ENCODE peak calls at places on chromosomes 4 and X, in nine cellular contexts. One of them, this sample, is unnamed.

GRCh38 chrX:37817579-37817978 is 29.8 kb downstream of the DYNLT3 start:
- DNase-seq in AG04450: no peak
- DNase-seq in gastrocnemius medialis: no peak
- DNase-seq in mesenchymal stem cell: no peak
- DNase-seq in tibial nerve: no peak
- DNase-seq in heart right ventricle: no peak
- DNase-seq in stomach: no peak
- DNase-seq in effector memory CD4-positive, alpha-beta T cell: no peak
- DNase-seq in neural progenitor cell: no peak
- DNase-seq in this sample: no peak

GRCh38 chrX:131728295-131729145 is 184.6 kb downstream of the OR13H1 start:
- DNase-seq in AG04450: no peak
- DNase-seq in gastrocnemius medialis: no peak
- DNase-seq in mesenchymal stem cell: no peak
- DNase-seq in tibial nerve: no peak
- DNase-seq in heart right ventricle: no peak
- DNase-seq in stomach: peak; percentile 80
- DNase-seq in effector memory CD4-positive, alpha-beta T cell: no peak
- DNase-seq in neural progenitor cell: no peak
- DNase-seq in this sample: no peak

GRCh38 chr4:78218260-78218659 is 161.1 kb downstream of the FRAS1 start:
- DNase-seq in AG04450: no peak
- DNase-seq in gastrocnemius medialis: no peak
- DNase-seq in mesenchymal stem cell: no peak
- DNase-seq in tibial nerve: no peak
- DNase-seq in heart right ventricle: no peak
- DNase-seq in stomach: no peak
- DNase-seq in effector memory CD4-positive, alpha-beta T cell: no peak
- DNase-seq in neural progenitor cell: no peak
- DNase-seq in this sample: no peak

GRCh38 chr4:41819621-41820020 is 71.1 kb upstream of the PHOX2B start:
- DNase-seq in AG04450: no peak
- DNase-seq in gastrocnemius medialis: no peak
- DNase-seq in mesenchymal stem cell: no peak
- DNase-seq in tibial nerve: no peak
- DNase-seq in heart right ventricle: no peak
- DNase-seq in stomach: no peak
- DNase-seq in effector memory CD4-positive, alpha-beta T cell: no peak
- DNase-seq in neural progenitor cell: no peak
- DNase-seq in this sample: no peak

GRCh38 chr4:23866450-23866849 is 23.4 kb downstream of the PPARGC1A start:
- DNase-seq in AG04450: no peak
- DNase-seq in gastrocnemius medialis: no peak
- DNase-seq in mesenchymal stem cell: no peak
- DNase-seq in tibial nerve: no peak
- DNase-seq in heart right ventricle: no peak
- DNase-seq in stomach: no peak
- DNase-seq in effector memory CD4-positive, alpha-beta T cell: no peak
- DNase-seq in neural progenitor cell: no peak
- DNase-seq in this sample: no peak

GRCh38 chrX:40154853-40155616 is 57.3 kb upstream of the BCOR start:
- DNase-seq in AG04450: no peak
- DNase-seq in gastrocnemius medialis: peak; percentile 63
- DNase-seq in mesenchymal stem cell: peak; percentile 77
- DNase-seq in tibial nerve: no peak
- DNase-seq in heart right ventricle: peak; percentile 81
- DNase-seq in stomach: peak; percentile 81
- DNase-seq in effector memory CD4-positive, alpha-beta T cell: no peak
- DNase-seq in neural progenitor cell: peak; percentile 91
- DNase-seq in this sample: peak; percentile 52

GRCh38 chr4:25861422-25861926 is 1.3 kb downstream of the SEL1L3 start:
- DNase-seq in AG04450: no peak
- DNase-seq in gastrocnemius medialis: no peak
- DNase-seq in mesenchymal stem cell: peak; percentile 60
- DNase-seq in tibial nerve: no peak
- DNase-seq in heart right ventricle: no peak
- DNase-seq in stomach: no peak
- DNase-seq in effector memory CD4-positive, alpha-beta T cell: no peak
- DNase-seq in neural progenitor cell: no peak
- DNase-seq in this sample: peak; percentile 10

GRCh38 chr4:25827373-25827772 is 35.4 kb downstream of the SEL1L3 start:
- DNase-seq in AG04450: no peak
- DNase-seq in gastrocnemius medialis: no peak
- DNase-seq in mesenchymal stem cell: no peak
- DNase-seq in tibial nerve: no peak
- DNase-seq in heart right ventricle: no peak
- DNase-seq in stomach: no peak
- DNase-seq in effector memory CD4-positive, alpha-beta T cell: no peak
- DNase-seq in neural progenitor cell: no peak
- DNase-seq in this sample: no peak

GRCh38 chrX:17632942-17633341 is 104.4 kb upstream of the SCML1 start:
- DNase-seq in AG04450: no peak
- DNase-seq in gastrocnemius medialis: no peak
- DNase-seq in mesenchymal stem cell: no peak
- DNase-seq in tibial nerve: no peak
- DNase-seq in heart right ventricle: no peak
- DNase-seq in stomach: no peak
- DNase-seq in effector memory CD4-positive, alpha-beta T cell: no peak
- DNase-seq in neural progenitor cell: no peak
- DNase-seq in this sample: no peak
- H3K4me3 ChIP-seq in AG04450: no peak overlapping the region
- H3K4me3 ChIP-seq in gastrocnemius medialis: no peak overlapping the region
- H3K4me3 ChIP-seq in mesenchymal stem cell: peak overlapping the region; percentile 52
- H3K4me3 ChIP-seq in tibial nerve: no peak overlapping the region
- H3K4me3 ChIP-seq in heart right ventricle: no peak overlapping the region
- H3K4me3 ChIP-seq in stomach: no peak overlapping the region
- H3K4me3 ChIP-seq in effector memory CD4-positive, alpha-beta T cell: no peak overlapping the region
- H3K4me3 ChIP-seq in neural progenitor cell: no peak overlapping the region
- H3K4me3 ChIP-seq in this sample: no peak overlapping the region

GRCh38 chrX:13077168-13077567 is 32.7 kb upstream of the FAM9C start:
- DNase-seq in AG04450: no peak
- DNase-seq in gastrocnemius medialis: no peak
- DNase-seq in mesenchymal stem cell: peak; percentile 73
- DNase-seq in tibial nerve: no peak
- DNase-seq in heart right ventricle: no peak
- DNase-seq in stomach: no peak
- DNase-seq in effector memory CD4-positive, alpha-beta T cell: peak; percentile 7
- DNase-seq in neural progenitor cell: no peak
- DNase-seq in this sample: no peak

GRCh38 chrX:13080128-13080795 is 35.8 kb upstream of the FAM9C start:
- DNase-seq in AG04450: no peak
- DNase-seq in gastrocnemius medialis: no peak
- DNase-seq in mesenchymal stem cell: no peak
- DNase-seq in tibial nerve: no peak
- DNase-seq in heart right ventricle: no peak
- DNase-seq in stomach: no peak
- DNase-seq in effector memory CD4-positive, alpha-beta T cell: no peak
- DNase-seq in neural progenitor cell: no peak
- DNase-seq in this sample: no peak

GRCh38 chrX:13081385-13082285 is 37.2 kb upstream of the FAM9C start:
- DNase-seq in AG04450: no peak
- DNase-seq in gastrocnemius medialis: no peak
- DNase-seq in mesenchymal stem cell: no peak
- DNase-seq in tibial nerve: no peak
- DNase-seq in heart right ventricle: no peak
- DNase-seq in stomach: no peak
- DNase-seq in effector memory CD4-positive, alpha-beta T cell: no peak
- DNase-seq in neural progenitor cell: no peak
- DNase-seq in this sample: peak; percentile 47

GRCh38 chrX:13076176-13076956 is 31.9 kb upstream of the FAM9C start:
- DNase-seq in AG04450: no peak
- DNase-seq in gastrocnemius medialis: no peak
- DNase-seq in mesenchymal stem cell: peak; percentile 29
- DNase-seq in tibial nerve: no peak
- DNase-seq in heart right ventricle: no peak
- DNase-seq in stomach: no peak
- DNase-seq in effector memory CD4-positive, alpha-beta T cell: no peak
- DNase-seq in neural progenitor cell: no peak
- DNase-seq in this sample: no peak

DNA sequence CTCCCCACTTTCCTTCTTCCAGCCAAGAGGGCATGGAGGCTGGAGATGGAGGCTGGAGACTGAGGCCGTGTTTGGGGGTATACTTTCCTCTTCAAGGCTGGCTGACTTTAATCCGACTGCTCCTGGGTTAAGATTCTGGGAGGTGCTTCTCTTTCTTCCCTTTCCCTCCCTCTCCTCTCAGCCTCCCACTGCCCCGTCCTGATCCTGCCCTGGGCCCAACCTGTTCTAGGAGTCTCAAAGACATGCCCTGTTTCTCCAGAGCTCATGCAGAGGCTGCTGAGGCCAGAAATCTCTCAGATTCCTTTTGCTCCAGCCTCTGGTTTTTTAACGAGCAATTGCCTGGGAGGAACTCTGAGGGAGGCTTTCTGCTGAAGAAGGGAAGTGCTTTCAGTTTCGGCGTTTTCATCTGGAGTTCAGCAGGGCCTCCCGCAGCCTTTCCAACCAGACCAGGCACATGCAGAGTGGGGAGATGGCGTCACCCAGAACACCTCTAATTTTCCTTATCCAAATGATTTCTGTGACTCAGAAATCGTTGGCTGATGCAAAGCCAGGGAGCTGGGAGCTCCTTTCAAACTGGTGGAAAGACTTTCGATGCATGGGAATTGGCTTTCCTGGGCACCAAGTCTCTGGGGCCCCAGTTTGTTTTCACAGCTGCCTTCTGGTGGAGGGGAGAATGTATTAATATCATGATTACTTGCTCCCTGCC is 34.5 kb upstream of the FAM9C start:
- DNase-seq in AG04450: no peak
- DNase-seq in gastrocnemius medialis: peak; percentile 14
- DNase-seq in mesenchymal stem cell: peak; percentile 85
- DNase-seq in tibial nerve: peak; percentile 23
- DNase-seq in heart right ventricle: peak; percentile 40
- DNase-seq in stomach: peak; percentile 48
- DNase-seq in effector memory CD4-positive, alpha-beta T cell: no peak
- DNase-seq in neural progenitor cell: peak; percentile 20
- DNase-seq in this sample: no peak
- H3K27ac ChIP-seq in AG04450: peak overlapping the region; percentile 94
- H3K27ac ChIP-seq in gastrocnemius medialis: peak overlapping the region; percentile 52
- H3K27ac ChIP-seq in mesenchymal stem cell: peak overlapping the region; percentile 97
- H3K27ac ChIP-seq in tibial nerve: peak overlapping the region; percentile 56
- H3K27ac ChIP-seq in heart right ventricle: peak overlapping the region; percentile 78
- H3K27ac ChIP-seq in stomach: peak overlapping the region; percentile 81
- H3K27ac ChIP-seq in effector memory CD4-positive, alpha-beta T cell: peak overlapping the region; percentile 65
- H3K27ac ChIP-seq in neural progenitor cell: peak overlapping the region; percentile 7
- H3K27ac ChIP-seq in this sample: no peak overlapping the region

GRCh38 chr4:176222149-176222548 is 26.8 kb upstream of the SPATA4 start:
- DNase-seq in AG04450: no peak
- DNase-seq in gastrocnemius medialis: no peak
- DNase-seq in mesenchymal stem cell: no peak
- DNase-seq in tibial nerve: no peak
- DNase-seq in heart right ventricle: no peak
- DNase-seq in stomach: no peak
- DNase-seq in effector memory CD4-positive, alpha-beta T cell: no peak
- DNase-seq in neural progenitor cell: no peak
- DNase-seq in this sample: no peak

GRCh38 chr4:176230827-176231226 is 35.4 kb upstream of the SPATA4 start:
- DNase-seq in AG04450: no peak
- DNase-seq in gastrocnemius medialis: no peak
- DNase-seq in mesenchymal stem cell: no peak
- DNase-seq in tibial nerve: no peak
- DNase-seq in heart right ventricle: no peak
- DNase-seq in stomach: no peak
- DNase-seq in effector memory CD4-positive, alpha-beta T cell: no peak
- DNase-seq in neural progenitor cell: no peak
- DNase-seq in this sample: no peak

GRCh38 chr4:176223561-176223960 is 28.2 kb upstream of the SPATA4 start:
- DNase-seq in AG04450: no peak
- DNase-seq in gastrocnemius medialis: no peak
- DNase-seq in mesenchymal stem cell: no peak
- DNase-seq in tibial nerve: no peak
- DNase-seq in heart right ventricle: no peak
- DNase-seq in stomach: no peak
- DNase-seq in effector memory CD4-positive, alpha-beta T cell: no peak
- DNase-seq in neural progenitor cell: no peak
- DNase-seq in this sample: no peak

GRCh38 chr4:176229645-176230044 is 34.3 kb upstream of the SPATA4 start:
- DNase-seq in AG04450: no peak
- DNase-seq in gastrocnemius medialis: no peak
- DNase-seq in mesenchymal stem cell: no peak
- DNase-seq in tibial nerve: no peak
- DNase-seq in heart right ventricle: no peak
- DNase-seq in stomach: no peak
- DNase-seq in effector memory CD4-positive, alpha-beta T cell: no peak
- DNase-seq in neural progenitor cell: no peak
- DNase-seq in this sample: no peak

GRCh38 chr4:176226736-176227135 is 31.4 kb upstream of the SPATA4 start:
- DNase-seq in AG04450: no peak
- DNase-seq in gastrocnemius medialis: no peak
- DNase-seq in mesenchymal stem cell: peak; percentile 9
- DNase-seq in tibial nerve: no peak
- DNase-seq in heart right ventricle: no peak
- DNase-seq in stomach: no peak
- DNase-seq in effector memory CD4-positive, alpha-beta T cell: no peak
- DNase-seq in neural progenitor cell: no peak
- DNase-seq in this sample: no peak
- H3K4me3 ChIP-seq in AG04450: no peak overlapping the region
- H3K4me3 ChIP-seq in gastrocnemius medialis: no peak overlapping the region
- H3K4me3 ChIP-seq in mesenchymal stem cell: no peak overlapping the region
- H3K4me3 ChIP-seq in tibial nerve: no peak overlapping the region
- H3K4me3 ChIP-seq in heart right ventricle: no peak overlapping the region
- H3K4me3 ChIP-seq in stomach: no peak overlapping the region
- H3K4me3 ChIP-seq in effector memory CD4-positive, alpha-beta T cell: no peak overlapping the region
- H3K4me3 ChIP-seq in neural progenitor cell: no peak overlapping the region
- H3K4me3 ChIP-seq in this sample: no peak overlapping the region

GRCh38 chr4:76606662-76607265 is 171.7 kb downstream of the SHROOM3 start:
- DNase-seq in AG04450: no peak
- DNase-seq in gastrocnemius medialis: no peak
- DNase-seq in mesenchymal stem cell: peak; percentile 71
- DNase-seq in tibial nerve: no peak
- DNase-seq in heart right ventricle: no peak
- DNase-seq in stomach: no peak
- DNase-seq in effector memory CD4-positive, alpha-beta T cell: no peak
- DNase-seq in neural progenitor cell: no peak
- DNase-seq in this sample: no peak

GRCh38 chr4:76597423-76597979 is 162.5 kb downstream of the SHROOM3 start:
- DNase-seq in AG04450: no peak
- DNase-seq in gastrocnemius medialis: no peak
- DNase-seq in mesenchymal stem cell: peak; percentile 45
- DNase-seq in tibial nerve: no peak
- DNase-seq in heart right ventricle: no peak
- DNase-seq in stomach: no peak
- DNase-seq in effector memory CD4-positive, alpha-beta T cell: no peak
- DNase-seq in neural progenitor cell: no peak
- DNase-seq in this sample: no peak

GRCh38 chr4:76600447-76600846 is 165.4 kb downstream of the SHROOM3 start:
- DNase-seq in AG04450: no peak
- DNase-seq in gastrocnemius medialis: no peak
- DNase-seq in mesenchymal stem cell: no peak
- DNase-seq in tibial nerve: no peak
- DNase-seq in heart right ventricle: no peak
- DNase-seq in stomach: no peak
- DNase-seq in effector memory CD4-positive, alpha-beta T cell: no peak
- DNase-seq in neural progenitor cell: no peak
- DNase-seq in this sample: no peak

GRCh38 chr4:76605099-76605563 is 170.1 kb downstream of the SHROOM3 start:
- DNase-seq in AG04450: no peak
- DNase-seq in gastrocnemius medialis: no peak
- DNase-seq in mesenchymal stem cell: no peak
- DNase-seq in tibial nerve: no peak
- DNase-seq in heart right ventricle: no peak
- DNase-seq in stomach: no peak
- DNase-seq in effector memory CD4-positive, alpha-beta T cell: no peak
- DNase-seq in neural progenitor cell: no peak
- DNase-seq in this sample: no peak

DNA sequence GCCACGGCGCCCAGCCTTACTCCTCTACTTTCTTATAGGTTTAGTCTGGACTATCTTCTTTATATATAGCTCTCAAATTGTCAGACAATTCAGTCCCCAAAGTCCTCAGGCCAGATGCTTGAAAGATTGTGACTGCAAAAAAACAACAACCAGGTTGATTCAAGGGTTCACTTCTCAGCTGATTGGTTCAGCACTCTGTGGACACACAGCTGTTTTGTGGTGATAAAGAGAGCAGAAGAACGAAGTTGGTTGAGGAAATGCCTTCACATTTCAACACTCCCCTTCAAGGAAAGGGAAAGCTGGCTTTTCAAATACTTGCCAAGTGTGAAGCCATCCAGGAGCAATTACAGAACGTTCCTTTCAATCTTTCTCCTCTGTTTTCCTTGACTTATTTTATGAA is 166.8 kb downstream of the SHROOM3 start:
- DNase-seq in AG04450: no peak
- DNase-seq in gastrocnemius medialis: no peak
- DNase-seq in mesenchymal stem cell: peak; percentile 61
- DNase-seq in tibial nerve: no peak
- DNase-seq in heart right ventricle: no peak
- DNase-seq in stomach: no peak
- DNase-seq in effector memory CD4-positive, alpha-beta T cell: no peak
- DNase-seq in neural progenitor cell: no peak
- DNase-seq in this sample: no peak
- H3K27ac ChIP-seq in AG04450: no peak overlapping the region
- H3K27ac ChIP-seq in gastrocnemius medialis: no peak overlapping the region
- H3K27ac ChIP-seq in mesenchymal stem cell: no peak overlapping the region
- H3K27ac ChIP-seq in tibial nerve: no peak overlapping the region
- H3K27ac ChIP-seq in heart right ventricle: no peak overlapping the region
- H3K27ac ChIP-seq in stomach: peak overlapping the region; percentile 86
- H3K27ac ChIP-seq in effector memory CD4-positive, alpha-beta T cell: no peak overlapping the region
- H3K27ac ChIP-seq in neural progenitor cell: no peak overlapping the region
- H3K27ac ChIP-seq in this sample: no peak overlapping the region

This sample was measured in CD8-positive, alpha-beta memory T cell.